ENCODE peak calls at places on chromosomes 13 and 19, in six cellular contexts. One of them, this sample, is unnamed.

GRCh38 chr19:23263396-23263795 is 13.2 kb upstream of the ZNF724 start:
- DNase-seq in activated T-cell treated with anti-CD3 and anti-CD28 coated beads, Interleukin-2, amount 50 U/mL, for 72 hours: no peak
- DNase-seq in HEK293T: no peak
- DNase-seq in OCI-LY7: no peak
- DNase-seq in RCC 7860: no peak
- DNase-seq in pons: no peak
- DNase-seq in this sample: no peak

GRCh38 chr13:98575009-98575866 is 1.7 kb downstream of the STK24 start:
- DNase-seq in OCI-LY7: peak; percentile 22
- DNase-seq in HEK293T: no peak
- DNase-seq in RCC 7860: no peak
- DNase-seq in pons: no peak
- DNase-seq in activated T-cell treated with anti-CD3 and anti-CD28 coated beads, Interleukin-2, amount 50 U/mL, for 72 hours: no peak
- DNase-seq in this sample: no peak

GRCh38 chr19:41887711-41888382 is 4.9 kb downstream of the ARHGEF1 start:
- DNase-seq in OCI-LY7: peak; percentile 89
- DNase-seq in RCC 7860: peak; percentile 23
- DNase-seq in activated T-cell treated with anti-CD3 and anti-CD28 coated beads, Interleukin-2, amount 50 U/mL, for 72 hours: peak; percentile 90
- DNase-seq in pons: peak; percentile 84
- DNase-seq in HEK293T: no peak
- DNase-seq in this sample: peak; percentile 79

GRCh38 chr13:46675016-46675415 is 121.9 kb downstream of the ESD start:
- DNase-seq in RCC 7860: no peak
- DNase-seq in OCI-LY7: no peak
- DNase-seq in activated T-cell treated with anti-CD3 and anti-CD28 coated beads, Interleukin-2, amount 50 U/mL, for 72 hours: no peak
- DNase-seq in pons: no peak
- DNase-seq in HEK293T: peak; percentile 26
- DNase-seq in this sample: peak; percentile 24

GRCh38 chr13:59398127-59398526 is 765.6 kb downstream of the DIAPH3 start:
- DNase-seq in pons: no peak
- DNase-seq in OCI-LY7: no peak
- DNase-seq in activated T-cell treated with anti-CD3 and anti-CD28 coated beads, Interleukin-2, amount 50 U/mL, for 72 hours: no peak
- DNase-seq in HEK293T: no peak
- DNase-seq in RCC 7860: no peak
- DNase-seq in this sample: no peak

GRCh38 chr13:48859168-48860105 is 116.3 kb upstream of the FNDC3A start:
- DNase-seq in pons: peak; percentile 46
- DNase-seq in HEK293T: peak; percentile 38
- DNase-seq in OCI-LY7: no peak
- DNase-seq in activated T-cell treated with anti-CD3 and anti-CD28 coated beads, Interleukin-2, amount 50 U/mL, for 72 hours: no peak
- DNase-seq in RCC 7860: no peak
- DNase-seq in this sample: no peak

GRCh38 chr13:49746111-49746510 is 46.4 kb downstream of the KPNA3 start:
- DNase-seq in HEK293T: no peak
- DNase-seq in pons: no peak
- DNase-seq in OCI-LY7: no peak
- DNase-seq in activated T-cell treated with anti-CD3 and anti-CD28 coated beads, Interleukin-2, amount 50 U/mL, for 72 hours: no peak
- DNase-seq in RCC 7860: no peak
- DNase-seq in this sample: no peak

GRCh38 chr13:111664060-111664459 is 343.6 kb downstream of the TEX29 start:
- DNase-seq in OCI-LY7: no peak
- DNase-seq in pons: no peak
- DNase-seq in HEK293T: no peak
- DNase-seq in activated T-cell treated with anti-CD3 and anti-CD28 coated beads, Interleukin-2, amount 50 U/mL, for 72 hours: no peak
- DNase-seq in RCC 7860: no peak
- DNase-seq in this sample: no peak

GRCh38 chr19:861756-862528 is 2.5 kb downstream of the CFD start:
- DNase-seq in activated T-cell treated with anti-CD3 and anti-CD28 coated beads, Interleukin-2, amount 50 U/mL, for 72 hours: peak; percentile 80
- DNase-seq in HEK293T: peak; percentile 87
- DNase-seq in OCI-LY7: peak; percentile 93
- DNase-seq in RCC 7860: no peak
- DNase-seq in pons: no peak
- DNase-seq in this sample: peak; percentile 87

GRCh38 chr19:42311612-42312160 is 1.4 kb upstream of the TMEM145 start:
- DNase-seq in OCI-LY7: no peak
- DNase-seq in HEK293T: peak; percentile 31
- DNase-seq in pons: no peak
- DNase-seq in activated T-cell treated with anti-CD3 and anti-CD28 coated beads, Interleukin-2, amount 50 U/mL, for 72 hours: no peak
- DNase-seq in RCC 7860: no peak
- DNase-seq in this sample: no peak

GRCh38 chr13:106008540-106008939 is 526.9 kb downstream of the EFNB2 start:
- DNase-seq in activated T-cell treated with anti-CD3 and anti-CD28 coated beads, Interleukin-2, amount 50 U/mL, for 72 hours: no peak
- DNase-seq in pons: no peak
- DNase-seq in OCI-LY7: no peak
- DNase-seq in HEK293T: no peak
- DNase-seq in RCC 7860: no peak
- DNase-seq in this sample: no peak

GRCh38 chr19:19347401-19347800 is 26.8 kb downstream of the MAU2 start:
- DNase-seq in HEK293T: no peak
- DNase-seq in activated T-cell treated with anti-CD3 and anti-CD28 coated beads, Interleukin-2, amount 50 U/mL, for 72 hours: no peak
- DNase-seq in pons: no peak
- DNase-seq in OCI-LY7: no peak
- DNase-seq in RCC 7860: no peak
- DNase-seq in this sample: no peak

GRCh38 chr13:26390203-26390602 is 136.3 kb downstream of the CDK8 start:
- DNase-seq in RCC 7860: no peak
- DNase-seq in HEK293T: no peak
- DNase-seq in OCI-LY7: no peak
- DNase-seq in activated T-cell treated with anti-CD3 and anti-CD28 coated beads, Interleukin-2, amount 50 U/mL, for 72 hours: no peak
- DNase-seq in pons: no peak
- DNase-seq in this sample: no peak

GRCh38 chr13:40539954-40540706 is 126.3 kb downstream of the FOXO1 start:
- DNase-seq in RCC 7860: peak; percentile 59
- DNase-seq in OCI-LY7: no peak
- DNase-seq in activated T-cell treated with anti-CD3 and anti-CD28 coated beads, Interleukin-2, amount 50 U/mL, for 72 hours: no peak
- DNase-seq in HEK293T: no peak
- DNase-seq in pons: no peak
- DNase-seq in this sample: no peak

GRCh38 chr19:46764817-46765291 is 18.6 kb upstream of the STRN4 start:
- DNase-seq in RCC 7860: no peak
- DNase-seq in activated T-cell treated with anti-CD3 and anti-CD28 coated beads, Interleukin-2, amount 50 U/mL, for 72 hours: no peak
- DNase-seq in pons: no peak
- DNase-seq in HEK293T: no peak
- DNase-seq in OCI-LY7: no peak
- DNase-seq in this sample: no peak

GRCh38 chr19:28221736-28222135 is 991.2 kb downstream of the UQCRFS1 start:
- DNase-seq in activated T-cell treated with anti-CD3 and anti-CD28 coated beads, Interleukin-2, amount 50 U/mL, for 72 hours: no peak
- DNase-seq in OCI-LY7: no peak
- DNase-seq in pons: no peak
- DNase-seq in HEK293T: no peak
- DNase-seq in RCC 7860: peak; percentile 69
- DNase-seq in this sample: no peak

GRCh38 chr13:94195715-94196114 is 283.8 kb downstream of the DCT start:
- DNase-seq in pons: no peak
- DNase-seq in activated T-cell treated with anti-CD3 and anti-CD28 coated beads, Interleukin-2, amount 50 U/mL, for 72 hours: no peak
- DNase-seq in OCI-LY7: no peak
- DNase-seq in RCC 7860: peak; percentile 95
- DNase-seq in HEK293T: no peak
- DNase-seq in this sample: no peak

GRCh38 chr19:16506961-16507360 is 10.8 kb downstream of the C19orf44 start:
- DNase-seq in RCC 7860: no peak
- DNase-seq in OCI-LY7: no peak
- DNase-seq in pons: no peak
- DNase-seq in HEK293T: peak; percentile 9
- DNase-seq in activated T-cell treated with anti-CD3 and anti-CD28 coated beads, Interleukin-2, amount 50 U/mL, for 72 hours: no peak
- DNase-seq in this sample: no peak